ENCODE peak calls at places on chromosome 4, in seven cellular contexts. V is EL; Q is heart right ventricle; W is stimulated activated CD8-positive, alpha-beta memory T cell treated with anti-CD3 and anti-CD28 coated beads, Interleukin-7, amount 100 ng/mL, for 1 hour; T is COLO829; A is brain microvascular endothelial cell; S is CD8-positive, alpha-beta memory T cell. X is an unnamed sample.

GRCh38 chr4:55534306-55534705 is 12.4 kb downstream of the CLOCK start:
- DNase-seq in S (no peak), W (no peak), Q (no peak), T (no peak), V (no peak), A (no peak), X (no peak)

GRCh38 chr4:16530688-16531635 is 304.7 kb upstream of the TAPT1 start:
- DNase-seq in A (peak; percentile 12), T (no peak), Q (no peak), V (peak; percentile 28), S (no peak), W (no peak), X (no peak)

GRCh38 chr4:124030038-124030638 is 633.5 kb downstream of the SPRY1 start:
- DNase-seq in S (no peak), A (no peak), V (no peak), W (no peak), T (no peak), Q (no peak), X (no peak)

GRCh38 chr4:40190880-40191815 is 5.7 kb upstream of the RHOH start:
- DNase-seq in A (no peak), Q (no peak), T (no peak), W (no peak), V (no peak), S (no peak), X (no peak)

GRCh38 chr4:155017426-155017825 is 191.0 kb upstream of the NPY2R start:
- DNase-seq in S (no peak), W (no peak), A (no peak), T (no peak), Q (no peak), V (no peak), X (no peak)

GRCh38 chr4:7190668-7191545 is 1.4 kb upstream of the SORCS2 start:
- DNase-seq in W (no peak), V (no peak), S (no peak), Q (no peak), A (no peak), T (no peak), X (no peak)

GRCh38 chr4:15143551-15143950 is 141.3 kb downstream of the CPEB2 start:
- DNase-seq in V (no peak), Q (no peak), W (no peak), T (no peak), S (no peak), A (no peak), X (no peak)

GRCh38 chr4:106809083-106809482 is 227.0 kb downstream of the DKK2 start:
- DNase-seq in V (peak; percentile 65), W (no peak), A (peak; percentile 66), S (no peak), T (peak; percentile 35), Q (no peak), X (no peak)

X was measured in ascending aorta.